ENCODE peak calls at places on chromosome 20, in five cellular contexts. X, G, S, F and M are unnamed samples. For H3K4me1, the result is how much of the 10 kb centered on the place peaks cover.

GRCh38 chr20:62246872-62247652 is 8.7 kb downstream of the OSBPL2 start:
- DNase-seq in X (no peak), G (no peak), S (no peak), F (peak), M (no peak)

GRCh38 chr20:3777726-3778629 is 3.3 kb downstream of the SPEF1 start:
- DNase-seq in X (peak), G (peak), S (peak), F (no peak), M (peak)

GRCh38 chr20:22861231-22861980 is 173.7 kb upstream of the SSTR4 start:
- DNase-seq in X (no peak), G (peak), S (no peak), F (no peak), M (no peak)

GRCh38 chr20:61263084-61263695 is 11.1 kb downstream of the CDH4 start:
- DNase-seq in X (no peak), G (peak), S (peak), F (no peak), M (no peak)

GRCh38 chr20:9110365-9110764 is 41.5 kb downstream of the PLCB4 start:
- DNase-seq in X (no peak), G (no peak), S (no peak), F (no peak), M (no peak)

GRCh38 chr20:46592580-46593362 is 42.3 kb upstream of the OCSTAMP start:
- DNase-seq in X (no peak), G (no peak), S (no peak), F (no peak), M (no peak)

GRCh38 chr20:50715694-50716093 is 15.7 kb upstream of the PARD6B start:
- DNase-seq in X (peak), G (no peak), S (no peak), F (no peak), M (no peak)

GRCh38 chr20:43389231-43389630 is 68.5 kb upstream of the SRSF6 start:
- DNase-seq in X (no peak), G (peak), S (no peak), F (no peak), M (no peak)

GRCh38 chr20:63554361-63555278 is 661 bp downstream of the FNDC11 start:
- DNase-seq in X (no peak), G (no peak), S (no peak), F (no peak), M (no peak)

GRCh38 chr20:62875419-62876355 is 14.1 kb upstream of the TCFL5 start:
- DNase-seq in X (peak), G (peak), S (peak), F (peak), M (peak)

GRCh38 chr20:44658810-44659209 is 7.3 kb upstream of the ADA start:
- DNase-seq in X (no peak), G (no peak), S (no peak), F (no peak), M (no peak)

GRCh38 chr20:50930139-50931047 is 844 bp downstream of the ADNP start:
- DNase-seq in X (peak), G (no peak), S (peak), F (no peak), M (peak)

GRCh38 chr20:61449057-61449456 is 197.0 kb downstream of the CDH4 start:
- DNase-seq in X (no peak), G (no peak), S (no peak), F (no peak), M (no peak)

GRCh38 chr20:58997141-58997770 is 9.8 kb downstream of the CTSZ start:
- DNase-seq in X (no peak), G (no peak), S (no peak), F (no peak), M (no peak)

GRCh38 chr20:34065260-34065659 is 46.8 kb downstream of the EIF2S2 start:
- DNase-seq in X (no peak), G (peak), S (no peak), F (no peak), M (no peak)

GRCh38 chr20:50625986-50626677 is 65.2 kb downstream of the RIPOR3 start:
- DNase-seq in X (peak), G (peak), S (peak), F (no peak), M (no peak)

GRCh38 chr20:309841-310644 is 12.7 kb downstream of the ZCCHC3 start:
- DNase-seq in X (peak), G (peak), S (peak), F (peak), M (peak)

GRCh38 chr20:41179961-41180360 is 42.6 kb downstream of the PLCG1 start:
- DNase-seq in X (peak), G (no peak), S (no peak), F (peak), M (no peak)

GRCh38 chr20:49356676-49357075 is 78.8 kb upstream of the ZNFX1 start:
- DNase-seq in X (no peak), G (no peak), S (no peak), F (no peak), M (no peak)

GRCh38 chr20:34744847-34745246 is 40.7 kb downstream of the TP53INP2 start:
- DNase-seq in X (no peak), G (no peak), S (no peak), F (no peak), M (no peak)

GRCh38 chr20:17655865-17656489 is 26.1 kb downstream of the RRBP1 start:
- DNase-seq in X (peak), G (no peak), S (peak), F (no peak), M (no peak)

GRCh38 chr20:53872561-53873248 is 197.7 kb downstream of the BCAS1 start:
- DNase-seq in X (no peak), G (peak), S (no peak), F (no peak), M (no peak)

GRCh38 chr20:47198254-47198671 is 158.2 kb downstream of the ZMYND8 start:
- DNase-seq in X (no peak), G (no peak), S (no peak), F (no peak), M (no peak)

GRCh38 chr20:48703511-48704219 is 124.1 kb downstream of the PREX1 start:
- DNase-seq in X (peak), G (no peak), S (no peak), F (no peak), M (peak)

GRCh38 chr20:49699200-49699992 is 14.3 kb downstream of the B4GALT5 start:
- DNase-seq in X (no peak), G (peak), S (no peak), F (no peak), M (no peak)

GRCh38 chr20:22801528-22801927 is 217.2 kb upstream of the FOXA2 start:
- DNase-seq in X (no peak), G (no peak), S (no peak), F (no peak), M (no peak)

GRCh38 chr20:2653511-2654383 is 1.3 kb downstream of the NOP56 start:
- DNase-seq in X (peak), G (no peak), S (no peak), F (no peak), M (no peak)

GRCh38 chr20:50552979-50553378 is 42.8 kb downstream of the PTPN1 start:
- DNase-seq in X (no peak), G (no peak), S (no peak), F (no peak), M (no peak)

GRCh38 chr20:33793011-33793931 is 17.9 kb upstream of the CHMP4B start:
- DNase-seq in X (no peak), G (peak), S (no peak), F (no peak), M (no peak)

GRCh38 chr20:41063442-41063841 is 34.8 kb downstream of the TOP1 start:
- DNase-seq in X (no peak), G (no peak), S (no peak), F (no peak), M (no peak)

GRCh38 chr20:1375515-1375914 is 17.3 kb downstream of the FKBP1A start:
- DNase-seq in X (no peak), G (peak), S (no peak), F (no peak), M (no peak)

GRCh38 chr20:1377341-1377871 is 15.4 kb downstream of the FKBP1A start:
- DNase-seq in X (no peak), G (no peak), S (no peak), F (no peak), M (no peak)

GRCh38 chr20:1376453-1377270 is 16.2 kb downstream of the FKBP1A start:
- DNase-seq in X (no peak), G (no peak), S (no peak), F (no peak), M (no peak)

GRCh38 chr20:1376007-1376406 is 16.8 kb downstream of the FKBP1A start:
- DNase-seq in X (no peak), G (no peak), S (no peak), F (no peak), M (no peak)

GRCh38 chr20:1377984-1378742 is 14.7 kb downstream of the FKBP1A start:
- DNase-seq in X (no peak), G (no peak), S (no peak), F (no peak), M (no peak)
- H3K4me1 ChIP-seq in X (under half), G (under half), S (under half), F (under half), M (under half)

GRCh38 chr20:5845686-5846651 is 95.8 kb downstream of the SHLD1 start:
- DNase-seq in X (no peak), G (peak), S (peak), F (no peak), M (no peak)
- H3K4me3 ChIP-seq in X (no peak), G (no peak), S (no peak), F (no peak), M (no peak)

GRCh38 chr20:37413354-37413753 is 67.4 kb downstream of the SRC start:
- DNase-seq in X (no peak), G (no peak), S (no peak), F (no peak), M (no peak)
- H3K27ac ChIP-seq in X (no peak), G (no peak), S (no peak), F (no peak), M (no peak)

GRCh38 chr20:37285664-37286374 is 3.6 kb upstream of the MANBAL start:
- DNase-seq in X (no peak), G (no peak), S (no peak), F (no peak), M (no peak)
- H3K4me1 ChIP-seq in X (under half), G (under half), S (under half), F (under half), M (under half)